ENCODE peak calls at places on chromosomes 11 and 22, in six cellular contexts. G, B, N, W, S and V are unnamed samples.
A peak's percentile ranks its signal among the peaks of the same experiment; 100 is the strongest.

GRCh38 chr22:29480512-29481264 is 670 bp downstream of the NEFH start:
- DNase-seq in G (no peak), B (no peak), N (no peak), W (peak; percentile 70), S (no peak), V (no peak)

GRCh38 chr11:112023104-112023503 is 2.1 kb upstream of the DLAT start:
- DNase-seq in G (no peak), B (no peak), N (no peak), W (no peak), S (peak; percentile 13), V (no peak)

GRCh38 chr11:68043349-68044144 is 4.7 kb downstream of the TCIRG1 start:
- DNase-seq in G (peak; percentile 33), B (no peak), N (no peak), W (no peak), S (no peak), V (peak; percentile 31)

GRCh38 chr11:102111787-102112653 is 1.8 kb downstream of the YAP1 start:
- DNase-seq in G (no peak), B (no peak), N (no peak), W (no peak), S (no peak), V (no peak)

GRCh38 chr22:46029574-46030200 is 52.7 kb upstream of the WNT7B start:
- DNase-seq in G (no peak), B (no peak), N (no peak), W (no peak), S (no peak), V (no peak)

GRCh38 chr11:47216141-47216798 is 1.5 kb downstream of the DDB2 start:
- DNase-seq in G (peak; percentile 12), B (peak; percentile 58), N (peak; percentile 45), W (no peak), S (peak; percentile 69), V (peak; percentile 16)

GRCh38 chr11:10414659-10415058 is 40.4 kb upstream of the AMPD3 start:
- DNase-seq in G (no peak), B (no peak), N (no peak), W (no peak), S (no peak), V (no peak)

GRCh38 chr22:45009881-45010531 is at the start of gene PHF21B:
- DNase-seq in G (peak; percentile 50), B (no peak), N (no peak), W (peak; percentile 92), S (no peak), V (peak; percentile 20)

GRCh38 chr22:17739196-17739975 is 34.9 kb downstream of the BID start:
- DNase-seq in G (no peak), B (no peak), N (no peak), W (no peak), S (no peak), V (no peak)

GRCh38 chr11:44870142-44870541 is 80.5 kb downstream of the TP53I11 start:
- DNase-seq in G (no peak), B (no peak), N (no peak), W (no peak), S (no peak), V (no peak)

GRCh38 chr11:43427971-43428370 is 69.3 kb downstream of the TTC17 start:
- DNase-seq in G (no peak), B (no peak), N (no peak), W (no peak), S (no peak), V (no peak)

GRCh38 chr11:20070459-20070858 is 89.8 kb downstream of the DBX1 start:
- DNase-seq in G (peak; percentile 28), B (no peak), N (no peak), W (no peak), S (no peak), V (peak; percentile 77)

GRCh38 chr22:20221421-20222340 is 46.4 kb downstream of the RTN4R start:
- DNase-seq in G (no peak), B (no peak), N (no peak), W (no peak), S (no peak), V (no peak)

GRCh38 chr22:48054596-48054995 is 1292.1 kb downstream of the TBC1D22A start:
- DNase-seq in G (no peak), B (no peak), N (no peak), W (no peak), S (no peak), V (no peak)

GRCh38 chr22:49014227-49015201 is 813.2 kb downstream of the BRD1 start:
- DNase-seq in G (no peak), B (no peak), N (no peak), W (no peak), S (no peak), V (no peak)

GRCh38 chr11:78649361-78650215 is 74.9 kb upstream of the NARS2 start:
- DNase-seq in G (no peak), B (no peak), N (no peak), W (no peak), S (no peak), V (no peak)

GRCh38 chr22:46803936-46804335 is 41.5 kb downstream of the TBC1D22A start:
- DNase-seq in G (no peak), B (no peak), N (no peak), W (no peak), S (no peak), V (no peak)

GRCh38 chr11:2931416-2931746 is 2.2 kb upstream of the PHLDA2 start:
- DNase-seq in G (no peak), B (no peak), N (no peak), W (no peak), S (no peak), V (no peak)

GRCh38 chr11:66294626-66295620 is 3.2 kb downstream of the TMEM151A start:
- DNase-seq in G (no peak), B (no peak), N (no peak), W (no peak), S (no peak), V (no peak)

GRCh38 chr11:41947392-41947791 is 487.9 kb upstream of the LRRC4C start:
- DNase-seq in G (no peak), B (no peak), N (no peak), W (peak; percentile 5), S (no peak), V (no peak)

GRCh38 chr11:84857746-84858145 is 769.4 kb downstream of the DLG2 start:
- DNase-seq in G (no peak), B (no peak), N (no peak), W (no peak), S (no peak), V (no peak)

GRCh38 chr11:110219011-110219785 is 77.2 kb downstream of the RDX start:
- DNase-seq in G (no peak), B (no peak), N (no peak), W (no peak), S (no peak), V (no peak)

GRCh38 chr22:29503811-29504372 is 23.9 kb downstream of the NEFH start:
- DNase-seq in G (no peak), B (no peak), N (no peak), W (no peak), S (no peak), V (no peak)

GRCh38 chr11:65274734-65275682 is 13.2 kb downstream of the POLA2 start:
- DNase-seq in G (peak; percentile 22), B (no peak), N (no peak), W (peak; percentile 57), S (peak; percentile 61), V (peak; percentile 18)

GRCh38 chr11:61082161-61082870 is 20.0 kb upstream of the CD5 start:
- DNase-seq in G (no peak), B (no peak), N (no peak), W (no peak), S (no peak), V (no peak)

GRCh38 chr11:62602141-62603071 is 741 bp upstream of the MTA2 start:
- DNase-seq in G (peak; percentile 56), B (no peak), N (no peak), W (peak; percentile 53), S (no peak), V (peak; percentile 73)

GRCh38 chr11:46363455-46363920 is 16.2 kb downstream of the DGKZ start:
- DNase-seq in G (no peak), B (no peak), N (no peak), W (no peak), S (no peak), V (no peak)

GRCh38 chr11:28110108-28110838 is 2.1 kb downstream of the METTL15 start:
- DNase-seq in G (peak; percentile 69), B (peak; percentile 34), N (peak; percentile 51), W (peak; percentile 54), S (peak; percentile 70), V (peak; percentile 31)

GRCh38 chr11:59812220-59812619 is 1.6 kb upstream of the MRPL16 start:
- DNase-seq in G (no peak), B (no peak), N (no peak), W (no peak), S (no peak), V (no peak)

GRCh38 chr22:38953091-38953490 is 4.3 kb upstream of the APOBEC3A start:
- DNase-seq in G (no peak), B (no peak), N (no peak), W (no peak), S (no peak), V (no peak)

GRCh38 chr22:23301591-23301990 is 121.3 kb downstream of the BCR start:
- DNase-seq in G (no peak), B (no peak), N (no peak), W (no peak), S (no peak), V (no peak)